ENCODE peak calls at places on chromosomes 3 and 15, in five cellular contexts. One of them, this sample, is unnamed.

GRCh38 chr15:25171856-25172687 is 217.3 kb downstream of the SNRPN start:
- DNase-seq in IMR-90: no peak
- DNase-seq in breast epithelium: no peak
- DNase-seq in uterus: peak
- DNase-seq in Calu3: no peak
- DNase-seq in this sample: no peak

GRCh38 chr15:44541282-44541958 is 4.5 kb downstream of the EIF3J start:
- DNase-seq in Calu3: no peak
- DNase-seq in uterus: no peak
- DNase-seq in breast epithelium: no peak
- DNase-seq in IMR-90: peak
- DNase-seq in this sample: no peak

GRCh38 chr15:67068724-67069400 is 3.5 kb downstream of the SMAD3 start:
- DNase-seq in Calu3: no peak
- DNase-seq in IMR-90: peak
- DNase-seq in breast epithelium: no peak
- DNase-seq in uterus: no peak
- DNase-seq in this sample: no peak

GRCh38 chr3:168025076-168025475 is 70.6 kb downstream of the GOLIM4 start:
- DNase-seq in uterus: no peak
- DNase-seq in Calu3: no peak
- DNase-seq in breast epithelium: no peak
- DNase-seq in IMR-90: peak
- DNase-seq in this sample: no peak

GRCh38 chr3:188090626-188091309 is 63.2 kb upstream of the LPP start:
- DNase-seq in uterus: no peak
- DNase-seq in breast epithelium: no peak
- DNase-seq in Calu3: no peak
- DNase-seq in IMR-90: no peak
- DNase-seq in this sample: no peak

GRCh38 chr3:120093923-120094775 is at the start of gene GSK3B:
- DNase-seq in uterus: peak
- DNase-seq in IMR-90: no peak
- DNase-seq in breast epithelium: peak
- DNase-seq in Calu3: peak
- DNase-seq in this sample: peak

GRCh38 chr3:156180077-156180476 is 59.7 kb downstream of the KCNAB1 start:
- DNase-seq in IMR-90: peak
- DNase-seq in breast epithelium: no peak
- DNase-seq in uterus: no peak
- DNase-seq in Calu3: no peak
- DNase-seq in this sample: no peak

GRCh38 chr3:72533584-72534473 is 314.4 kb downstream of the SHQ1 start:
- DNase-seq in Calu3: no peak
- DNase-seq in uterus: no peak
- DNase-seq in IMR-90: no peak
- DNase-seq in breast epithelium: no peak
- DNase-seq in this sample: no peak

GRCh38 chr3:139288266-139288821 is 55.5 kb upstream of the MRPS22 start:
- DNase-seq in IMR-90: no peak
- DNase-seq in uterus: peak
- DNase-seq in Calu3: no peak
- DNase-seq in breast epithelium: no peak
- DNase-seq in this sample: no peak

GRCh38 chr3:188533612-188534357 is 379.8 kb downstream of the LPP start:
- DNase-seq in uterus: no peak
- DNase-seq in IMR-90: no peak
- DNase-seq in Calu3: no peak
- DNase-seq in breast epithelium: no peak
- DNase-seq in this sample: no peak

GRCh38 chr3:124601189-124601588 is 129.1 kb upstream of the UMPS start:
- DNase-seq in IMR-90: no peak
- DNase-seq in uterus: no peak
- DNase-seq in breast epithelium: no peak
- DNase-seq in Calu3: no peak
- DNase-seq in this sample: no peak

GRCh38 chr3:50428007-50428633 is 68.8 kb upstream of the TMEM115 start:
- DNase-seq in breast epithelium: no peak
- DNase-seq in uterus: no peak
- DNase-seq in IMR-90: no peak
- DNase-seq in Calu3: peak
- DNase-seq in this sample: no peak

GRCh38 chr3:4474683-4475490 is 7.8 kb upstream of the SUMF1 start:
- DNase-seq in Calu3: no peak
- DNase-seq in breast epithelium: no peak
- DNase-seq in uterus: no peak
- DNase-seq in IMR-90: peak
- DNase-seq in this sample: no peak

GRCh38 chr15:39887832-39888231 is 32.2 kb downstream of the GPR176 start:
- DNase-seq in IMR-90: peak
- DNase-seq in uterus: no peak
- DNase-seq in breast epithelium: no peak
- DNase-seq in Calu3: peak
- DNase-seq in this sample: no peak

GRCh38 chr3:14861031-14861430 is 42.3 kb downstream of the FGD5 start:
- DNase-seq in breast epithelium: no peak
- DNase-seq in Calu3: no peak
- DNase-seq in uterus: no peak
- DNase-seq in IMR-90: no peak
- DNase-seq in this sample: no peak

DNA sequence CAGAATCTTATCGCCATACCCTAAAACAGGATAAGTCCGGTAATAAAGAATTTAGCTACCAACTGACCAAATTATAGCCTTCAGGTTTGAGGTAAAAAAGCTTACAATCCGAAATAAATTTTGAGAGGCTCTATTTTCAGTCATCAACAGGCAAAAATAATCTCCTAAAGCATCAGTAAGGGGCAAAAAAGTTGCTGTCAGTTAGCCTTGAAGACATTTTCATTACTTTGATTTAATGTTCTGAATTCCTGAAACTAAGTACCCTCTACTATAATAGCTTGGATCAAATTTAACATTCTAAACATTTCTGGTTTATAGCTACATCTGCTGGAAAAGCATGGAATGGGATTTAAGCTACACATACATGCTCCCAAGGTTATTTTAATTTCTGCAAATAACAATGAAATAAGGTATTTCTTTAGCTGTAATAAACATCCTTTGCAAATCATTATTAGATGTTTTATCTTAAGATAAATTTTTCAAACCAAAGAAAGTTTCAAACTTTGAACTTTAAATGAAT is 245.5 kb downstream of the ULK4 start:
- DNase-seq in uterus: no peak
- DNase-seq in Calu3: no peak
- DNase-seq in IMR-90: peak
- DNase-seq in breast epithelium: no peak
- DNase-seq in this sample: no peak
- TF ChIP-seq CTCF in uterus: peak
- TF ChIP-seq CTCF in Calu3: no peak
- TF ChIP-seq CTCF in IMR-90: peak
- TF ChIP-seq CTCF in breast epithelium: no peak
- TF ChIP-seq CTCF in this sample: no peak

GRCh38 chr3:173538410-173538809 is 140.9 kb downstream of the NLGN1 start:
- DNase-seq in IMR-90: no peak
- DNase-seq in breast epithelium: no peak
- DNase-seq in uterus: no peak
- DNase-seq in Calu3: no peak
- DNase-seq in this sample: no peak
- TF ChIP-seq CTCF in IMR-90: no peak
- TF ChIP-seq CTCF in breast epithelium: no peak
- TF ChIP-seq CTCF in uterus: no peak
- TF ChIP-seq CTCF in Calu3: peak
- TF ChIP-seq CTCF in this sample: no peak

GRCh38 chr3:169505577-169506155 is 157.8 kb downstream of the MECOM start:
- DNase-seq in uterus: no peak
- DNase-seq in breast epithelium: no peak
- DNase-seq in Calu3: peak
- DNase-seq in IMR-90: no peak
- DNase-seq in this sample: no peak
- TF ChIP-seq CTCF in uterus: no peak
- TF ChIP-seq CTCF in breast epithelium: no peak
- TF ChIP-seq CTCF in Calu3: no peak
- TF ChIP-seq CTCF in IMR-90: no peak
- TF ChIP-seq CTCF in this sample: no peak

DNA sequence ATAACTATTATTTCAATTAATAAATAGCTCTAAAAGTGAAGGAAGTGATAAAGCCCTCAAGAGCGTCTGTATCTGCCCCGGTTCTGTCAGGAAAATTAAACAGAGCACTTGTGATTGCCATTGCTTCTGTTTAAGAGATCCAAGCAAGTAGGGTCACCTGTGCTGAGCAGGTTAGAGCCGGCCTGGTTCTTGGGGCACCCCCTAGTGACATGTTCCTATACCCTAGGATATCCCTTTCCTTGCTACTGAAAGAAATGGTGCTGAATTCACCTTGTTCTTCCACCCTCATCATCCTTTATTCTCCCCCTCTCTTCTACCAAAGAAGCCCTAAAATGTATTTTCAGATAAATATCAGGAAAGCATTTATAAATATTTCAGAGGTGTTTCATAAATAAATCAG is 323.5 kb downstream of the RORA start:
- DNase-seq in IMR-90: no peak
- DNase-seq in Calu3: peak
- DNase-seq in uterus: no peak
- DNase-seq in breast epithelium: no peak
- DNase-seq in this sample: no peak
- TF ChIP-seq CTCF in IMR-90: no peak
- TF ChIP-seq CTCF in Calu3: peak
- TF ChIP-seq CTCF in uterus: no peak
- TF ChIP-seq CTCF in breast epithelium: no peak
- TF ChIP-seq CTCF in this sample: no peak

DNA sequence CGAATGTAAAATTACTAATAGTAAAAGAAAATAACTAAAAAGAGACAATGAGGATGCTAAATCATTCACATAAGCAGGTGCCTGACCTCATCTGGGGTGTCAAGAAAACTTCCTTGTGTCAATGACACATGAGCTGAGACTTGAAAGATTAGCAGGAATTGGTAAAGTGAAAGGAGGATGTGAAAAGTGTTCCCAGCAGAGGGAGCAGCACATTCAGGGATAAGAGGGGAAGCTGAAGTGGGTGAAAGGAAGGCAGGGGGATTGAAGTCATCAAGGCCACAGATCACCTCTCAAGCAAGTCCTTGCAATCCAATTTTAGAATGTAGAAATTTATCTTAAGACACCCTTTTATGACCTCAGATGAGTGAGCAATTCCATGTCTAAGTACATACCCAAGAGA is 60.2 kb upstream of the ACP3 start:
- DNase-seq in uterus: no peak
- DNase-seq in IMR-90: peak
- DNase-seq in breast epithelium: peak
- DNase-seq in Calu3: peak
- DNase-seq in this sample: no peak
- TF ChIP-seq CTCF in uterus: peak
- TF ChIP-seq CTCF in IMR-90: peak
- TF ChIP-seq CTCF in breast epithelium: no peak
- TF ChIP-seq CTCF in Calu3: peak
- TF ChIP-seq CTCF in this sample: no peak

DNA sequence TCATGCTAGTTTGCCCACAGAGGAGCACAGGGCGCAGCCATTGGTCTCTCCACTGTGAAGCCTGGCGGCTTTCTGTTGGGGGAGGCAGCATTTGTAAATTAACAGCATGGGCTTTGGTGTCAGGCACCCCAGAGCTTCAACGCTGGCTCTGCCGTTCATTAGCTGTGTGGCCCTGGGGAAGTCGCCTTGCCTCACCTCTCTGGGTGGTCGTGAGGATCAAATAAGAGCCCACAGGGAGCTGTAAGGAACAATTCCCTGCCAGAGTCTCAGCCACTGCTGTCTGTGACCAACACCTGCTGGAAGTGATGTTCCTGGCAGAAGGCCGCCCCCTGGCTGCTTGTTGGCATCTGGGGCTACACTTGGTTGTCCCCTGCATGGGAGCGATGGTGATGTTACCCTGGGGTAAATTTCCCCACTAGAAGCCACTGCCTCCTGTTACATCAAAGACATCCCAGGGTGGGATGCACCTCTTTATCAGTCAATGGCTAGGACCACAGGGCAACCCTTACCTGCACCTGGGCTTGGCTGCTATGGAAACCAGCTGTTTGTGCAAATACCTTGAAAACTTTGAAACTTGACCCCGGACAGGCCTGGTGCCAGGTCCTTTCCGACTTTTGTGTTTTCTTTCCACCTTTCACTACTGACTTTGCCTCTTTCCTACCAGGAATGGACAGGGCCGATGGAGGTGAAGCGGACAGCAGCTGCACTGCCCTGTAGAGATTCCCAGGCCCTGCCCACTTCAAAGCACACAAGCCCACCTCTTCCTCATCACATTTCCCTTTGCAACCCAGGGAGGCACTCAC is 36.9 kb downstream of the DNASE1L3 start:
- DNase-seq in Calu3: peak
- DNase-seq in breast epithelium: peak
- DNase-seq in IMR-90: no peak
- DNase-seq in uterus: no peak
- DNase-seq in this sample: no peak
- TF ChIP-seq CTCF in Calu3: peak
- TF ChIP-seq CTCF in breast epithelium: no peak
- TF ChIP-seq CTCF in IMR-90: no peak
- TF ChIP-seq CTCF in uterus: peak
- TF ChIP-seq CTCF in this sample: no peak

DNA sequence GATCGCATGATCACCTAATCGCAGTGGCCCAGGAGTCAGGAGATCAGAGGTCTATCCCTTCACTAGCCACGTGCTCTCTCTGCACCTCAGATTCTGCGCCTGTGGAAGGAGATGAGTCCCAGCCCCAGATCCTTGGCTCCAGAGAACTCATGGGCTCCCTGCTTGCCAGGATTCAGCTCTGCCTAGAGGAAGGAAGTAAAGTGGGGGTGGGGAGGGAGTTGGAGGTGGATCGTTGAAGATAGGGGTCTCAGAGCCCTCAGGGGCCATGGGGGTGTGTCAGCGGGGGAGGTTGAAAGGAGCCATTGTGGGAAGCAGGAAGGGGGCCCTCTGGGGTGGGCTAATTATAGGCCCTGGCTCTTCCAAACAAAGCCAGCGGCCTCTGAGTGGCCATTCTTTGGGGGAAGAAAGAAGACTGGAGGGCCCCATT is 11.3 kb upstream of the STRA6 start:
- DNase-seq in Calu3: no peak
- DNase-seq in IMR-90: no peak
- DNase-seq in uterus: no peak
- DNase-seq in breast epithelium: no peak
- DNase-seq in this sample: no peak
- TF ChIP-seq CTCF in Calu3: no peak
- TF ChIP-seq CTCF in IMR-90: no peak
- TF ChIP-seq CTCF in uterus: no peak
- TF ChIP-seq CTCF in breast epithelium: no peak
- TF ChIP-seq CTCF in this sample: no peak

GRCh38 chr3:159669024-159669476 is 319.6 kb upstream of the IL12A start:
- DNase-seq in IMR-90: peak
- DNase-seq in Calu3: peak
- DNase-seq in uterus: no peak
- DNase-seq in breast epithelium: no peak
- DNase-seq in this sample: no peak
- TF ChIP-seq CTCF in IMR-90: no peak
- TF ChIP-seq CTCF in Calu3: no peak
- TF ChIP-seq CTCF in uterus: no peak
- TF ChIP-seq CTCF in breast epithelium: no peak
- TF ChIP-seq CTCF in this sample: no peak

DNA sequence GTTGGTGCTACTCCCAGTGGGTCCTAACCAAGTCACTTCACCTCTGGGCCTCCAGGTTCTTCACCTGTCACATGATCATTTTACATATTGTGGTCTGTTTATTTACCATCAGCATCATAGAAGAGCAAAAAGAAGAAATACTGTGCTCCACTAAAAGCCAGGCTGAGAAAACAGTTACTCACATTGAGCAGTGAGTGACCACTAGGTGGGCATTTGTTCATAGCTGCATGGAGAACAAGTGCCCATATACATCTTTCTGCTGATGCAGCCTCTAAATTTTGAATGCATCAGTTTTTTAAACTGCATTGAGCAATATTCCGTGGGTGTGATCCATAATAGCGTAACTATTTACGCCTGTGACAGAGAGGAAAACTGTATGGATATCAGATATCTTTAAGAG is 76.2 kb downstream of the DCUN1D1 start:
- DNase-seq in uterus: no peak
- DNase-seq in IMR-90: no peak
- DNase-seq in Calu3: no peak
- DNase-seq in breast epithelium: no peak
- DNase-seq in this sample: no peak
- TF ChIP-seq CTCF in uterus: no peak
- TF ChIP-seq CTCF in IMR-90: no peak
- TF ChIP-seq CTCF in Calu3: peak
- TF ChIP-seq CTCF in breast epithelium: no peak
- TF ChIP-seq CTCF in this sample: no peak